ENCODE peak calls at places on chromosome 7, in six cellular contexts. R, T, I, H, E and G are unnamed samples.

GRCh38 chr7:121604627-121605296 is 208.7 kb upstream of the FAM3C start:
- DNase-seq in R (no peak), T (no peak), I (no peak), H (no peak), E (peak; percentile 11), G (no peak)

GRCh38 chr7:156140896-156141295 is 328.6 kb upstream of the SHH start:
- DNase-seq in R (no peak), T (no peak), I (no peak), H (no peak), E (no peak), G (no peak)

GRCh38 chr7:132402751-132403245 is 173.5 kb downstream of the PLXNA4 start:
- DNase-seq in R (no peak), T (no peak), I (peak; percentile 74), H (no peak), E (peak; percentile 97), G (peak; percentile 79)

GRCh38 chr7:4479367-4480039 is 202.6 kb upstream of the FOXK1 start:
- DNase-seq in R (peak; percentile 61), T (peak; percentile 50), I (no peak), H (no peak), E (peak; percentile 33), G (peak; percentile 44)

GRCh38 chr7:68868975-68869374 is 729.3 kb upstream of the AUTS2 start:
- DNase-seq in R (no peak), T (no peak), I (no peak), H (no peak), E (no peak), G (no peak)

GRCh38 chr7:82417898-82418297 is 25.7 kb downstream of the CACNA2D1 start:
- DNase-seq in R (no peak), T (no peak), I (no peak), H (no peak), E (no peak), G (no peak)

GRCh38 chr7:66281678-66282593 is 76.8 kb downstream of the TPST1 start:
- DNase-seq in R (no peak), T (no peak), I (peak; percentile 27), H (peak; percentile 33), E (peak; percentile 99), G (peak; percentile 83)

GRCh38 chr7:43108255-43109011 is 4.0 kb upstream of the HECW1 start:
- DNase-seq in R (peak; percentile 68), T (no peak), I (peak; percentile 23), H (peak; percentile 72), E (no peak), G (peak; percentile 62)

GRCh38 chr7:54946764-54947163 is 72.1 kb upstream of the EGFR start:
- DNase-seq in R (no peak), T (peak; percentile 88), I (no peak), H (no peak), E (no peak), G (no peak)

GRCh38 chr7:33904680-33905388 is 505 bp upstream of the BMPER start:
- DNase-seq in R (no peak), T (no peak), I (peak; percentile 50), H (peak; percentile 24), E (no peak), G (peak; percentile 77)

GRCh38 chr7:104196161-104196560 is 11.7 kb downstream of the ORC5 start:
- DNase-seq in R (no peak), T (no peak), I (no peak), H (no peak), E (no peak), G (no peak)

GRCh38 chr7:78020131-78020873 is 221.7 kb downstream of the PHTF2 start:
- DNase-seq in R (no peak), T (peak; percentile 61), I (peak; percentile 61), H (peak; percentile 70), E (peak; percentile 67), G (peak; percentile 50)

GRCh38 chr7:29281782-29282541 is 87.4 kb downstream of the CHN2 start:
- DNase-seq in R (no peak), T (no peak), I (no peak), H (no peak), E (peak; percentile 22), G (no peak)

GRCh38 chr7:26853788-26854393 is 10.5 kb downstream of the SKAP2 start:
- DNase-seq in R (no peak), T (peak; percentile 60), I (no peak), H (no peak), E (peak; percentile 32), G (no peak)

GRCh38 chr7:95578299-95578855 is 17.9 kb downstream of the PDK4 start:
- DNase-seq in R (no peak), T (no peak), I (no peak), H (no peak), E (no peak), G (no peak)

GRCh38 chr7:34425631-34426384 is 232.2 kb upstream of the NPSR1 start:
- DNase-seq in R (no peak), T (no peak), I (no peak), H (no peak), E (no peak), G (no peak)

GRCh38 chr7:44743750-44744149 is 4.9 kb upstream of the ZMIZ2 start:
- DNase-seq in R (no peak), T (no peak), I (no peak), H (no peak), E (no peak), G (no peak)

GRCh38 chr7:141328290-141328689 is 222.9 kb upstream of the AGK start:
- DNase-seq in R (no peak), T (no peak), I (no peak), H (no peak), E (no peak), G (no peak)

GRCh38 chr7:18939771-18940576 is 177.5 kb downstream of the TWIST1 start:
- DNase-seq in R (no peak), T (no peak), I (no peak), H (no peak), E (peak; percentile 3), G (peak; percentile 14)

GRCh38 chr7:18940577-18941134 is 176.8 kb downstream of the TWIST1 start:
- DNase-seq in R (no peak), T (no peak), I (no peak), H (no peak), E (no peak), G (no peak)

GRCh38 chr7:18936265-18936664 is 181.2 kb downstream of the TWIST1 start:
- DNase-seq in R (no peak), T (no peak), I (no peak), H (no peak), E (no peak), G (no peak)

DNA sequence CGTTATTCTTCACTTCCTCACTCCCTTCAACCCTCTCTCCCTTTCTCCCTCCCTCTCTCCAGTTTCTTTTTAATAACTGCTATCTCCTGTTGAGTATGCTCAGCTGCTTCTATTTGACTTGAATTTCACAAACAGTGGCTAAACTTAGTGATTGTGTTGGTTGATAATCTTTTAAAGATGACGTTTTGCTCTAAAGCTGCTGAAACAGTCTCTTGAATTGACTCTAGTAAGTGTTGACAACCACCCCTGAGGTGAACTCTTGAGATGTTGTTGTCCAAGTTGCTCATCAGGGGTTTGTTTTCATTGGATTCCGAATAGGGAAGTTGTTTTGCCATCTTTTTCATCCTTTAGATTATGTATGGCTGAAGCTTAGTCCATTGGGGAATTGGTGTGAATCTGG is 176.2 kb downstream of the TWIST1 start:
- DNase-seq in R (no peak), T (no peak), I (no peak), H (no peak), E (no peak), G (no peak)
- H3K9me3 ChIP-seq in R (no peaks in the 10 kb centered on the region), T (no peaks in the 10 kb centered on the region), I (no peaks in the 10 kb centered on the region), H (no peaks in the 10 kb centered on the region), E (no peaks in the 10 kb centered on the region), G (no peaks in the 10 kb centered on the region)

DNA sequence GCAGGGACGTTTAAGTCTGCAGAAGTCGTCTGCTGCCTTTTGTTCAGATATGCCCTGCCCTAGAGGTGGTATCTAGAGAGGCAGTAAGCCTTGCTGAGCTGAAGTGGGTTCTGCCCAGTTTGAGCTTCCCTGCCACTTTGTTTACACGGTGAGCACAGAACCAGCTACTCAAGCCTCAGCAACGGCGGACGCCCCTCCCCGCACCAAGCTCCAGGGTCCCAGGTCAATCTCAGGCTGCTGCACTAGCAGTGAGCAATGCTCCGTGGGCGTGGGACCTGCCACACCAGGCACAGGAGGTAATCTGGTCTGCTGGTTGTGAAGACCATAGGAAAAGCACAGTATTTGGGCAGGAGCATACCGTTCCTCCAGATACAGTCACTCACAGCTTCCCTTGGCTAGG is 148.1 kb upstream of the LAMB4 start:
- DNase-seq in R (no peak), T (no peak), I (no peak), H (no peak), E (no peak), G (no peak)
- H3K36me3 ChIP-seq in R (no peaks in the 10 kb centered on the region), T (no peaks in the 10 kb centered on the region), I (no peaks in the 10 kb centered on the region), H (no peaks in the 10 kb centered on the region), E (no peaks in the 10 kb centered on the region), G (no peaks in the 10 kb centered on the region)

GRCh38 chr7:100075418-100075817 is 6.1 kb downstream of the ZNF3 start:
- DNase-seq in R (no peak), T (no peak), I (no peak), H (no peak), E (no peak), G (no peak)

GRCh38 chr7:100079024-100079560 is 2.4 kb downstream of the ZNF3 start:
- DNase-seq in R (no peak), T (no peak), I (no peak), H (no peak), E (no peak), G (no peak)

GRCh38 chr7:100080895-100081534 is 508 bp downstream of the ZNF3 start:
- DNase-seq in R (no peak), T (no peak), I (no peak), H (no peak), E (no peak), G (no peak)

GRCh38 chr7:100081535-100082102 is at the start of gene ZNF3:
- DNase-seq in R (peak; percentile 98), T (peak; percentile 95), I (peak; percentile 97), H (peak; percentile 98), E (peak; percentile 98), G (peak; percentile 95)

GRCh38 chr7:100077205-100077604 is 4.3 kb downstream of the ZNF3 start:
- DNase-seq in R (no peak), T (no peak), I (no peak), H (no peak), E (no peak), G (no peak)
- H3K9me3 ChIP-seq in R (peaks cover 5% of the 10 kb centered on the region), T (peaks cover 26% of the 10 kb centered on the region), I (peaks cover 10% of the 10 kb centered on the region), H (no peaks in the 10 kb centered on the region), E (peaks cover 22% of the 10 kb centered on the region), G (no peaks in the 10 kb centered on the region)

GRCh38 chr7:47301657-47302295 is 280.1 kb downstream of the TNS3 start:
- DNase-seq in R (no peak), T (no peak), I (no peak), H (no peak), E (no peak), G (peak; percentile 23)

GRCh38 chr7:47298636-47299035 is 283.3 kb downstream of the TNS3 start:
- DNase-seq in R (no peak), T (no peak), I (no peak), H (no peak), E (no peak), G (no peak)

GRCh38 chr7:47301078-47301477 is 280.8 kb downstream of the TNS3 start:
- DNase-seq in R (peak; percentile 22), T (no peak), I (no peak), H (no peak), E (no peak), G (no peak)

GRCh38 chr7:47300472-47301021 is 281.4 kb downstream of the TNS3 start:
- DNase-seq in R (no peak), T (no peak), I (no peak), H (peak; percentile 9), E (no peak), G (no peak)

DNA sequence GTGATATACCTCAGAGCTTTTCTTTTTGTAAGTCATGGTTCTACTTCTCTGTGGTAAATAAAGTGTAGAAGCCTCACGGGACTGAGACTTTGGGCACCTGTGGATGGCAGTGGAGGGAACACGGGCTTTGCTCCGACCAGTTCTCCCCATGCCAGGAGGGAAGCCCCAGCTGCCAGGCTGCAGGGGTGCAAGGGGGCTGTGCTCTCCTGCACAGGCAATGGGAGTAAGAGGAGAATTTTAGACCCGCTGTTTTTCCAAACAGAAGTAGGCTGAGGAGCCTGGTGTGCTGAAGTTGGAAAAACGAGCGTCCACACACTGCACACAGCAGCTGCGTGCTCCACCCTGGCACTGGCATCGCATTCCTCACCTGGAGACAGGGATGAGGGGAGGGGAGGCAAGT is 282.4 kb downstream of the TNS3 start:
- DNase-seq in R (no peak), T (no peak), I (no peak), H (no peak), E (no peak), G (no peak)
- H3K36me3 ChIP-seq in R (peaks cover 3% of the 10 kb centered on the region), T (peaks cover 74% of the 10 kb centered on the region), I (no peaks in the 10 kb centered on the region), H (no peaks in the 10 kb centered on the region), E (peaks cover 29% of the 10 kb centered on the region), G (peaks cover 28% of the 10 kb centered on the region)